ENCODE peak calls at places on chromosomes 12 and 14, in seven cellular contexts. One of them, this sample, is unnamed. For H3K4me1, the result is how much of the 10 kb centered on the place peaks cover.

GRCh38 chr12:52056801-52057613 is 5.8 kb downstream of the NR4A1 start:
- DNase-seq in CD4-positive, CD25-positive, alpha-beta regulatory T cell: no peak
- DNase-seq in mesendoderm: no peak
- DNase-seq in naive thymus-derived CD4-positive, alpha-beta T cell: no peak
- DNase-seq in sigmoid colon: peak
- DNase-seq in left ventricle myocardium inferior: no peak
- DNase-seq in CD8-positive, alpha-beta T cell: no peak
- DNase-seq in this sample: no peak

GRCh38 chr14:89489796-89490506 is 72.9 kb upstream of the FOXN3 start:
- DNase-seq in mesendoderm: no peak
- DNase-seq in left ventricle myocardium inferior: no peak
- DNase-seq in naive thymus-derived CD4-positive, alpha-beta T cell: no peak
- DNase-seq in sigmoid colon: no peak
- DNase-seq in CD8-positive, alpha-beta T cell: no peak
- DNase-seq in CD4-positive, CD25-positive, alpha-beta regulatory T cell: no peak
- DNase-seq in this sample: no peak

GRCh38 chr14:59474172-59474571 is 9.0 kb upstream of the GPR135 start:
- DNase-seq in sigmoid colon: no peak
- DNase-seq in left ventricle myocardium inferior: no peak
- DNase-seq in CD8-positive, alpha-beta T cell: no peak
- DNase-seq in CD4-positive, CD25-positive, alpha-beta regulatory T cell: no peak
- DNase-seq in naive thymus-derived CD4-positive, alpha-beta T cell: no peak
- DNase-seq in mesendoderm: no peak
- DNase-seq in this sample: no peak

GRCh38 chr12:130431176-130431575 is 93.5 kb downstream of the PIWIL1 start:
- DNase-seq in mesendoderm: no peak
- DNase-seq in left ventricle myocardium inferior: no peak
- DNase-seq in CD8-positive, alpha-beta T cell: no peak
- DNase-seq in naive thymus-derived CD4-positive, alpha-beta T cell: no peak
- DNase-seq in CD4-positive, CD25-positive, alpha-beta regulatory T cell: no peak
- DNase-seq in sigmoid colon: peak
- DNase-seq in this sample: no peak

GRCh38 chr12:75208851-75209781 is 523 bp downstream of the KCNC2 start:
- DNase-seq in CD8-positive, alpha-beta T cell: no peak
- DNase-seq in sigmoid colon: no peak
- DNase-seq in left ventricle myocardium inferior: no peak
- DNase-seq in CD4-positive, CD25-positive, alpha-beta regulatory T cell: no peak
- DNase-seq in naive thymus-derived CD4-positive, alpha-beta T cell: no peak
- DNase-seq in mesendoderm: peak
- DNase-seq in this sample: peak

GRCh38 chr12:24507827-24508226 is 441.1 kb downstream of the BCAT1 start:
- DNase-seq in naive thymus-derived CD4-positive, alpha-beta T cell: no peak
- DNase-seq in left ventricle myocardium inferior: no peak
- DNase-seq in mesendoderm: peak
- DNase-seq in sigmoid colon: no peak
- DNase-seq in CD8-positive, alpha-beta T cell: no peak
- DNase-seq in CD4-positive, CD25-positive, alpha-beta regulatory T cell: no peak
- DNase-seq in this sample: no peak

GRCh38 chr14:50008562-50009355 is 107.6 kb downstream of the VCPKMT start:
- DNase-seq in CD4-positive, CD25-positive, alpha-beta regulatory T cell: no peak
- DNase-seq in left ventricle myocardium inferior: no peak
- DNase-seq in mesendoderm: no peak
- DNase-seq in CD8-positive, alpha-beta T cell: no peak
- DNase-seq in sigmoid colon: peak
- DNase-seq in naive thymus-derived CD4-positive, alpha-beta T cell: no peak
- DNase-seq in this sample: peak

GRCh38 chr12:105814283-105814682 is 324.5 kb downstream of the NUAK1 start:
- DNase-seq in sigmoid colon: no peak
- DNase-seq in naive thymus-derived CD4-positive, alpha-beta T cell: no peak
- DNase-seq in CD8-positive, alpha-beta T cell: no peak
- DNase-seq in mesendoderm: no peak
- DNase-seq in left ventricle myocardium inferior: no peak
- DNase-seq in CD4-positive, CD25-positive, alpha-beta regulatory T cell: no peak
- DNase-seq in this sample: no peak

GRCh38 chr12:52226446-52226845 is 6.6 kb upstream of the KRT7 start:
- DNase-seq in CD4-positive, CD25-positive, alpha-beta regulatory T cell: no peak
- DNase-seq in CD8-positive, alpha-beta T cell: no peak
- DNase-seq in left ventricle myocardium inferior: no peak
- DNase-seq in mesendoderm: no peak
- DNase-seq in naive thymus-derived CD4-positive, alpha-beta T cell: no peak
- DNase-seq in sigmoid colon: no peak
- DNase-seq in this sample: no peak

GRCh38 chr12:110424237-110424636 is 20.7 kb upstream of the ANAPC7 start:
- DNase-seq in naive thymus-derived CD4-positive, alpha-beta T cell: no peak
- DNase-seq in sigmoid colon: no peak
- DNase-seq in mesendoderm: peak
- DNase-seq in left ventricle myocardium inferior: no peak
- DNase-seq in CD8-positive, alpha-beta T cell: no peak
- DNase-seq in CD4-positive, CD25-positive, alpha-beta regulatory T cell: no peak
- DNase-seq in this sample: no peak

GRCh38 chr12:109295764-109296425 is 13.2 kb downstream of the FOXN4 start:
- DNase-seq in left ventricle myocardium inferior: no peak
- DNase-seq in mesendoderm: no peak
- DNase-seq in sigmoid colon: peak
- DNase-seq in naive thymus-derived CD4-positive, alpha-beta T cell: no peak
- DNase-seq in CD8-positive, alpha-beta T cell: no peak
- DNase-seq in CD4-positive, CD25-positive, alpha-beta regulatory T cell: no peak
- DNase-seq in this sample: no peak

GRCh38 chr14:70907996-70908917 is 998 bp downstream of the PCNX1 start:
- DNase-seq in left ventricle myocardium inferior: peak
- DNase-seq in CD4-positive, CD25-positive, alpha-beta regulatory T cell: peak
- DNase-seq in mesendoderm: peak
- DNase-seq in sigmoid colon: peak
- DNase-seq in CD8-positive, alpha-beta T cell: no peak
- DNase-seq in naive thymus-derived CD4-positive, alpha-beta T cell: peak
- DNase-seq in this sample: no peak

GRCh38 chr12:9349888-9350885 is 142.0 kb upstream of the PZP start:
- DNase-seq in CD8-positive, alpha-beta T cell: no peak
- DNase-seq in mesendoderm: no peak
- DNase-seq in sigmoid colon: no peak
- DNase-seq in CD4-positive, CD25-positive, alpha-beta regulatory T cell: no peak
- DNase-seq in naive thymus-derived CD4-positive, alpha-beta T cell: no peak
- DNase-seq in left ventricle myocardium inferior: no peak
- DNase-seq in this sample: no peak

GRCh38 chr12:52086366-52086765 is 6.9 kb downstream of the SMIM41 start:
- DNase-seq in sigmoid colon: no peak
- DNase-seq in mesendoderm: no peak
- DNase-seq in left ventricle myocardium inferior: no peak
- DNase-seq in CD4-positive, CD25-positive, alpha-beta regulatory T cell: no peak
- DNase-seq in naive thymus-derived CD4-positive, alpha-beta T cell: no peak
- DNase-seq in CD8-positive, alpha-beta T cell: no peak
- DNase-seq in this sample: no peak

GRCh38 chr12:1851126-1851791 is 30.9 kb downstream of the LRTM2 start:
- DNase-seq in naive thymus-derived CD4-positive, alpha-beta T cell: no peak
- DNase-seq in CD4-positive, CD25-positive, alpha-beta regulatory T cell: no peak
- DNase-seq in mesendoderm: no peak
- DNase-seq in CD8-positive, alpha-beta T cell: no peak
- DNase-seq in sigmoid colon: no peak
- DNase-seq in left ventricle myocardium inferior: no peak
- DNase-seq in this sample: peak

GRCh38 chr12:74317078-74317581 is 220.5 kb upstream of the ATXN7L3B start:
- DNase-seq in mesendoderm: peak
- DNase-seq in naive thymus-derived CD4-positive, alpha-beta T cell: no peak
- DNase-seq in CD4-positive, CD25-positive, alpha-beta regulatory T cell: no peak
- DNase-seq in sigmoid colon: no peak
- DNase-seq in CD8-positive, alpha-beta T cell: no peak
- DNase-seq in left ventricle myocardium inferior: peak
- DNase-seq in this sample: peak

GRCh38 chr14:104897286-104898194 is 27.1 kb upstream of the PLD4 start:
- DNase-seq in sigmoid colon: peak
- DNase-seq in naive thymus-derived CD4-positive, alpha-beta T cell: no peak
- DNase-seq in left ventricle myocardium inferior: no peak
- DNase-seq in CD8-positive, alpha-beta T cell: no peak
- DNase-seq in CD4-positive, CD25-positive, alpha-beta regulatory T cell: no peak
- DNase-seq in mesendoderm: no peak
- DNase-seq in this sample: no peak

GRCh38 chr12:94260717-94261116 is 112.3 kb downstream of the PLXNC1 start:
- DNase-seq in mesendoderm: no peak
- DNase-seq in sigmoid colon: no peak
- DNase-seq in CD8-positive, alpha-beta T cell: no peak
- DNase-seq in CD4-positive, CD25-positive, alpha-beta regulatory T cell: no peak
- DNase-seq in left ventricle myocardium inferior: no peak
- DNase-seq in naive thymus-derived CD4-positive, alpha-beta T cell: no peak
- DNase-seq in this sample: no peak
- H3K27ac ChIP-seq in mesendoderm: no peak
- H3K27ac ChIP-seq in sigmoid colon: peak
- H3K27ac ChIP-seq in CD8-positive, alpha-beta T cell: no peak
- H3K27ac ChIP-seq in CD4-positive, CD25-positive, alpha-beta regulatory T cell: no peak
- H3K27ac ChIP-seq in left ventricle myocardium inferior: peak
- H3K27ac ChIP-seq in naive thymus-derived CD4-positive, alpha-beta T cell: no peak
- H3K27ac ChIP-seq in this sample: no peak

GRCh38 chr12:117046861-117047530 is 52.2 kb downstream of the TESC start:
- DNase-seq in CD4-positive, CD25-positive, alpha-beta regulatory T cell: no peak
- DNase-seq in left ventricle myocardium inferior: no peak
- DNase-seq in mesendoderm: no peak
- DNase-seq in CD8-positive, alpha-beta T cell: no peak
- DNase-seq in sigmoid colon: no peak
- DNase-seq in naive thymus-derived CD4-positive, alpha-beta T cell: no peak
- DNase-seq in this sample: no peak

GRCh38 chr12:117046425-117046824 is 52.8 kb downstream of the TESC start:
- DNase-seq in CD4-positive, CD25-positive, alpha-beta regulatory T cell: no peak
- DNase-seq in mesendoderm: no peak
- DNase-seq in naive thymus-derived CD4-positive, alpha-beta T cell: no peak
- DNase-seq in left ventricle myocardium inferior: no peak
- DNase-seq in sigmoid colon: no peak
- DNase-seq in CD8-positive, alpha-beta T cell: no peak
- DNase-seq in this sample: no peak

GRCh38 chr12:117049295-117049694 is 49.9 kb downstream of the TESC start:
- DNase-seq in left ventricle myocardium inferior: no peak
- DNase-seq in mesendoderm: no peak
- DNase-seq in naive thymus-derived CD4-positive, alpha-beta T cell: no peak
- DNase-seq in sigmoid colon: no peak
- DNase-seq in CD8-positive, alpha-beta T cell: no peak
- DNase-seq in CD4-positive, CD25-positive, alpha-beta regulatory T cell: no peak
- DNase-seq in this sample: no peak

GRCh38 chr12:117048585-117048904 is 50.7 kb downstream of the TESC start:
- DNase-seq in CD8-positive, alpha-beta T cell: no peak
- DNase-seq in left ventricle myocardium inferior: no peak
- DNase-seq in CD4-positive, CD25-positive, alpha-beta regulatory T cell: no peak
- DNase-seq in naive thymus-derived CD4-positive, alpha-beta T cell: no peak
- DNase-seq in sigmoid colon: no peak
- DNase-seq in mesendoderm: no peak
- DNase-seq in this sample: no peak

DNA sequence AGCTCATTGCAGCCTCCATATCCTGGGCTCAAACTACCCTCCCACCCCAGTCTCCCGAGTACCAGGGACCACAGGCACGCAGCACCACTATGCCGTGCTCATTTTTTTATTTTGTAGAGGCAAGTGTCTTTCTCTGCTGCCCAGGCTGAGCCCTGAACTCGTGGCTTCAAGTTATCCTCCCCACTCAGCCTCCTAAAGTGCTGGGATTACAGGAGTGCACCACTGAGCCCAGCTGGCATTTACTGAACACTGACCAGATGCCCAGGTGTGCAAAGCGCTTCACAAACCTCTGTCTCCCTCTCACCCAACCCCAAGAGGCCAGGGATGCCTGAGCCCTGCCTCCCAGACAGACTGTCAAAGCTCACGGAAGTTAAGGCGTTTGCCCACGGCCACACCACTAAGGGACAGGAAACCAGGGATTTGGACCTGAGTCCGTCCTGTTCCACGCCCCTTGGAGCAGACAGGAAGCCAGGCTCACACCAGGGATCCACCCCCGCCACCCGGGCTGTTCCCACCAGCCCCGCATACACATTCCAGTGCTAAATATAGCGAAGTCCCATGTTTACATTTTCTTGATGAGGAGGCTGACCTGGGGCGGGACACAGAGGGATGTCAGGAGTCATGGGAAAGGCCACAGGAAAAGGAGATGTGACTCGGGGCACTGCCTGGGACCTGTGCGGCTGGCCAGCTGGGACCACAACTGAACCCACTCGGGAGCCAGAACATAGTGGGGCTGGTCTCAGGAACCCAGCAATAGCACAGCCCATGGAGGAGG is 51.2 kb downstream of the TESC start:
- DNase-seq in CD8-positive, alpha-beta T cell: no peak
- DNase-seq in sigmoid colon: no peak
- DNase-seq in mesendoderm: peak
- DNase-seq in naive thymus-derived CD4-positive, alpha-beta T cell: no peak
- DNase-seq in CD4-positive, CD25-positive, alpha-beta regulatory T cell: no peak
- DNase-seq in left ventricle myocardium inferior: peak
- DNase-seq in this sample: no peak
- H3K4me1 ChIP-seq in CD8-positive, alpha-beta T cell: under half
- H3K4me1 ChIP-seq in sigmoid colon: under half
- H3K4me1 ChIP-seq in mesendoderm: under half
- H3K4me1 ChIP-seq in naive thymus-derived CD4-positive, alpha-beta T cell: under half
- H3K4me1 ChIP-seq in CD4-positive, CD25-positive, alpha-beta regulatory T cell: under half
- H3K4me1 ChIP-seq in left ventricle myocardium inferior: half or more
- H3K4me1 ChIP-seq in this sample: under half

GRCh38 chr12:20501958-20502357 is 133.6 kb downstream of the PDE3A start:
- DNase-seq in CD8-positive, alpha-beta T cell: no peak
- DNase-seq in naive thymus-derived CD4-positive, alpha-beta T cell: no peak
- DNase-seq in left ventricle myocardium inferior: no peak
- DNase-seq in mesendoderm: no peak
- DNase-seq in CD4-positive, CD25-positive, alpha-beta regulatory T cell: no peak
- DNase-seq in sigmoid colon: no peak
- DNase-seq in this sample: no peak

GRCh38 chr12:20507061-20507460 is 138.7 kb downstream of the PDE3A start:
- DNase-seq in CD4-positive, CD25-positive, alpha-beta regulatory T cell: no peak
- DNase-seq in left ventricle myocardium inferior: no peak
- DNase-seq in sigmoid colon: no peak
- DNase-seq in mesendoderm: no peak
- DNase-seq in naive thymus-derived CD4-positive, alpha-beta T cell: no peak
- DNase-seq in CD8-positive, alpha-beta T cell: no peak
- DNase-seq in this sample: no peak

GRCh38 chr12:20507711-20508110 is 139.4 kb downstream of the PDE3A start:
- DNase-seq in naive thymus-derived CD4-positive, alpha-beta T cell: no peak
- DNase-seq in left ventricle myocardium inferior: no peak
- DNase-seq in CD4-positive, CD25-positive, alpha-beta regulatory T cell: no peak
- DNase-seq in mesendoderm: no peak
- DNase-seq in CD8-positive, alpha-beta T cell: no peak
- DNase-seq in sigmoid colon: no peak
- DNase-seq in this sample: no peak

GRCh38 chr12:20508362-20508761 is 140.0 kb downstream of the PDE3A start:
- DNase-seq in sigmoid colon: no peak
- DNase-seq in naive thymus-derived CD4-positive, alpha-beta T cell: no peak
- DNase-seq in left ventricle myocardium inferior: no peak
- DNase-seq in mesendoderm: no peak
- DNase-seq in CD4-positive, CD25-positive, alpha-beta regulatory T cell: no peak
- DNase-seq in CD8-positive, alpha-beta T cell: no peak
- DNase-seq in this sample: no peak

GRCh38 chr12:20505056-20505455 is 136.7 kb downstream of the PDE3A start:
- DNase-seq in left ventricle myocardium inferior: no peak
- DNase-seq in CD8-positive, alpha-beta T cell: no peak
- DNase-seq in naive thymus-derived CD4-positive, alpha-beta T cell: no peak
- DNase-seq in sigmoid colon: no peak
- DNase-seq in CD4-positive, CD25-positive, alpha-beta regulatory T cell: no peak
- DNase-seq in mesendoderm: no peak
- DNase-seq in this sample: no peak
- H3K27ac ChIP-seq in left ventricle myocardium inferior: peak
- H3K27ac ChIP-seq in CD8-positive, alpha-beta T cell: no peak
- H3K27ac ChIP-seq in naive thymus-derived CD4-positive, alpha-beta T cell: no peak
- H3K27ac ChIP-seq in sigmoid colon: no peak
- H3K27ac ChIP-seq in CD4-positive, CD25-positive, alpha-beta regulatory T cell: no peak
- H3K27ac ChIP-seq in mesendoderm: no peak
- H3K27ac ChIP-seq in this sample: no peak

DNA sequence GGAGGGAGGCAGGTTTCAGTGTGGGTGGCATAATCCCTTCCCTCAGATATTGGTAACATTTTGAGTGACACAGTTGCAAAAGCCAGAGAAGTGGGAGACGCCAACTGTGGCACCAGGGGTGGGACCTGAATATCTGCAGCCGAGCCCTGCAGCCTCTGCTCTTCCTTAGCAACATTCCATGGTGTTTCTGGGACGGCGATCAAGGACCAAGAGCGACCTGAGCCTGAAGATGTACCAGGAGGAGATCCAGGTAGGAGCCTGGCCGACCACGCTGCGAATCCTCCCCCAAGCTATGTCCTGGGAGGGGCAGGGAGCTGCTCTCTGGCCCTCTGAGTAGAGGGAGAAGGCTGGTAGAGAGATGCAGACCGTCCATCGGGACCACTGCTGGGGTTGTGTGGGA is 41.8 kb downstream of the SLC8B1 start:
- DNase-seq in sigmoid colon: no peak
- DNase-seq in CD4-positive, CD25-positive, alpha-beta regulatory T cell: no peak
- DNase-seq in naive thymus-derived CD4-positive, alpha-beta T cell: no peak
- DNase-seq in left ventricle myocardium inferior: no peak
- DNase-seq in CD8-positive, alpha-beta T cell: no peak
- DNase-seq in mesendoderm: no peak
- DNase-seq in this sample: no peak
- H3K4me1 ChIP-seq in sigmoid colon: under half
- H3K4me1 ChIP-seq in CD4-positive, CD25-positive, alpha-beta regulatory T cell: under half
- H3K4me1 ChIP-seq in naive thymus-derived CD4-positive, alpha-beta T cell: under half
- H3K4me1 ChIP-seq in left ventricle myocardium inferior: half or more
- H3K4me1 ChIP-seq in CD8-positive, alpha-beta T cell: under half
- H3K4me1 ChIP-seq in mesendoderm: under half
- H3K4me1 ChIP-seq in this sample: under half

This sample was measured in foreskin keratinocyte.